ENCODE peak calls at places on chromosomes 1 and 21, in eight cellular contexts. One of them, this sample, is unnamed.
A peak's percentile ranks its signal among the peaks of the same experiment; 100 is the strongest.

GRCh38 chr21:42063206-42063577 is 7.9 kb upstream of the UMODL1 start:
- DNase-seq in SJSA1: no peak
- DNase-seq in fibroblast of lung: no peak
- DNase-seq in lung: peak; percentile 72
- DNase-seq in spleen: peak; percentile 86
- DNase-seq in small intestine: peak; percentile 55
- DNase-seq in uterus: no peak
- DNase-seq in cardiac muscle cell: no peak
- DNase-seq in this sample: peak; percentile 49

GRCh38 chr1:109181085-109181806 is 32.5 kb upstream of the SARS1 start:
- DNase-seq in SJSA1: no peak
- DNase-seq in fibroblast of lung: peak; percentile 61
- DNase-seq in lung: no peak
- DNase-seq in spleen: no peak
- DNase-seq in small intestine: peak; percentile 82
- DNase-seq in uterus: no peak
- DNase-seq in cardiac muscle cell: peak; percentile 20
- DNase-seq in this sample: no peak

GRCh38 chr1:94688646-94689045 is 131.5 kb upstream of the SLC44A3 start:
- DNase-seq in SJSA1: no peak
- DNase-seq in fibroblast of lung: no peak
- DNase-seq in lung: peak; percentile 1
- DNase-seq in spleen: no peak
- DNase-seq in small intestine: no peak
- DNase-seq in uterus: no peak
- DNase-seq in cardiac muscle cell: no peak
- DNase-seq in this sample: no peak

GRCh38 chr1:54490361-54491248 is 57.4 kb upstream of the ACOT11 start:
- DNase-seq in SJSA1: no peak
- DNase-seq in fibroblast of lung: no peak
- DNase-seq in lung: no peak
- DNase-seq in spleen: no peak
- DNase-seq in small intestine: peak; percentile 70
- DNase-seq in uterus: no peak
- DNase-seq in cardiac muscle cell: peak; percentile 45
- DNase-seq in this sample: no peak

GRCh38 chr1:39976732-39977131 is 21.8 kb downstream of the MFSD2A start:
- DNase-seq in SJSA1: no peak
- DNase-seq in fibroblast of lung: peak; percentile 17
- DNase-seq in lung: no peak
- DNase-seq in spleen: no peak
- DNase-seq in small intestine: no peak
- DNase-seq in uterus: no peak
- DNase-seq in cardiac muscle cell: peak; percentile 26
- DNase-seq in this sample: no peak

GRCh38 chr1:7265771-7266371 is 480.6 kb downstream of the CAMTA1 start:
- DNase-seq in SJSA1: peak; percentile 55
- DNase-seq in fibroblast of lung: peak; percentile 94
- DNase-seq in lung: peak; percentile 28
- DNase-seq in spleen: no peak
- DNase-seq in small intestine: peak; percentile 96
- DNase-seq in uterus: no peak
- DNase-seq in cardiac muscle cell: peak; percentile 34
- DNase-seq in this sample: no peak

GRCh38 chr1:100510441-100510840 is 27.5 kb upstream of the GPR88 start:
- DNase-seq in SJSA1: no peak
- DNase-seq in fibroblast of lung: no peak
- DNase-seq in lung: no peak
- DNase-seq in spleen: no peak
- DNase-seq in small intestine: no peak
- DNase-seq in uterus: no peak
- DNase-seq in cardiac muscle cell: no peak
- DNase-seq in this sample: no peak

GRCh38 chr1:14877224-14877623 is 276.3 kb upstream of the TMEM51 start:
- DNase-seq in SJSA1: no peak
- DNase-seq in fibroblast of lung: no peak
- DNase-seq in lung: no peak
- DNase-seq in spleen: no peak
- DNase-seq in small intestine: no peak
- DNase-seq in uterus: no peak
- DNase-seq in cardiac muscle cell: no peak
- DNase-seq in this sample: no peak

GRCh38 chr1:38848069-38848468 is 11.5 kb downstream of the RRAGC start:
- DNase-seq in SJSA1: no peak
- DNase-seq in fibroblast of lung: no peak
- DNase-seq in lung: no peak
- DNase-seq in spleen: no peak
- DNase-seq in small intestine: no peak
- DNase-seq in uterus: no peak
- DNase-seq in cardiac muscle cell: no peak
- DNase-seq in this sample: no peak

GRCh38 chr1:178109348-178110143 is 15.6 kb downstream of the RASAL2 start:
- DNase-seq in SJSA1: no peak
- DNase-seq in fibroblast of lung: no peak
- DNase-seq in lung: no peak
- DNase-seq in spleen: no peak
- DNase-seq in small intestine: no peak
- DNase-seq in uterus: no peak
- DNase-seq in cardiac muscle cell: no peak
- DNase-seq in this sample: no peak

GRCh38 chr1:55817027-55817426 is 601.9 kb upstream of the USP24 start:
- DNase-seq in SJSA1: no peak
- DNase-seq in fibroblast of lung: no peak
- DNase-seq in lung: no peak
- DNase-seq in spleen: no peak
- DNase-seq in small intestine: no peak
- DNase-seq in uterus: no peak
- DNase-seq in cardiac muscle cell: no peak
- DNase-seq in this sample: no peak

GRCh38 chr1:221083902-221084301 is 204.7 kb downstream of the HLX start:
- DNase-seq in SJSA1: no peak
- DNase-seq in fibroblast of lung: no peak
- DNase-seq in lung: no peak
- DNase-seq in spleen: no peak
- DNase-seq in small intestine: no peak
- DNase-seq in uterus: no peak
- DNase-seq in cardiac muscle cell: no peak
- DNase-seq in this sample: no peak

GRCh38 chr1:13824626-13825025 is 124.6 kb downstream of the PRDM2 start:
- DNase-seq in SJSA1: peak; percentile 24
- DNase-seq in fibroblast of lung: no peak
- DNase-seq in lung: no peak
- DNase-seq in spleen: no peak
- DNase-seq in small intestine: no peak
- DNase-seq in uterus: no peak
- DNase-seq in cardiac muscle cell: no peak
- DNase-seq in this sample: no peak

GRCh38 chr1:6131561-6131960 is 48.6 kb downstream of the CHD5 start:
- DNase-seq in SJSA1: no peak
- DNase-seq in fibroblast of lung: no peak
- DNase-seq in lung: no peak
- DNase-seq in spleen: peak; percentile 63
- DNase-seq in small intestine: no peak
- DNase-seq in uterus: no peak
- DNase-seq in cardiac muscle cell: no peak
- DNase-seq in this sample: peak; percentile 19

GRCh38 chr1:22379566-22379965 is 72.1 kb upstream of the ZBTB40 start:
- DNase-seq in SJSA1: no peak
- DNase-seq in fibroblast of lung: no peak
- DNase-seq in lung: no peak
- DNase-seq in spleen: no peak
- DNase-seq in small intestine: no peak
- DNase-seq in uterus: no peak
- DNase-seq in cardiac muscle cell: no peak
- DNase-seq in this sample: no peak

GRCh38 chr21:39003982-39004775 is 179.1 kb downstream of the PSMG1 start:
- DNase-seq in SJSA1: no peak
- DNase-seq in fibroblast of lung: peak; percentile 39
- DNase-seq in lung: no peak
- DNase-seq in spleen: no peak
- DNase-seq in small intestine: no peak
- DNase-seq in uterus: no peak
- DNase-seq in cardiac muscle cell: peak; percentile 67
- DNase-seq in this sample: no peak
- H3K4me1 ChIP-seq in SJSA1: peaks cover 53% of the 10 kb centered on the region
- H3K4me1 ChIP-seq in fibroblast of lung: peaks cover 22% of the 10 kb centered on the region
- H3K4me1 ChIP-seq in lung: peaks cover 40% of the 10 kb centered on the region
- H3K4me1 ChIP-seq in spleen: peaks cover 56% of the 10 kb centered on the region
- H3K4me1 ChIP-seq in small intestine: no peaks in the 10 kb centered on the region
- H3K4me1 ChIP-seq in uterus: peaks cover 11% of the 10 kb centered on the region
- H3K4me1 ChIP-seq in cardiac muscle cell: peaks cover 28% of the 10 kb centered on the region
- H3K4me1 ChIP-seq in this sample: peaks cover 11% of the 10 kb centered on the region

GRCh38 chr1:228373004-228373680 is 33.5 kb downstream of the TRIM11 start:
- DNase-seq in SJSA1: no peak
- DNase-seq in fibroblast of lung: no peak
- DNase-seq in lung: no peak
- DNase-seq in spleen: no peak
- DNase-seq in small intestine: no peak
- DNase-seq in uterus: peak; percentile 13
- DNase-seq in cardiac muscle cell: no peak
- DNase-seq in this sample: peak; percentile 40

GRCh38 chr1:228372183-228373003 is 34.2 kb downstream of the TRIM11 start:
- DNase-seq in SJSA1: no peak
- DNase-seq in fibroblast of lung: no peak
- DNase-seq in lung: no peak
- DNase-seq in spleen: peak; percentile 79
- DNase-seq in small intestine: peak; percentile 53
- DNase-seq in uterus: no peak
- DNase-seq in cardiac muscle cell: no peak
- DNase-seq in this sample: peak; percentile 39

GRCh38 chr1:228370439-228370940 is 36.1 kb downstream of the TRIM11 start:
- DNase-seq in SJSA1: no peak
- DNase-seq in fibroblast of lung: no peak
- DNase-seq in lung: no peak
- DNase-seq in spleen: peak; percentile 72
- DNase-seq in small intestine: no peak
- DNase-seq in uterus: no peak
- DNase-seq in cardiac muscle cell: no peak
- DNase-seq in this sample: peak; percentile 42

GRCh38 chr1:228370941-228371740 is 35.5 kb downstream of the TRIM11 start:
- DNase-seq in SJSA1: no peak
- DNase-seq in fibroblast of lung: no peak
- DNase-seq in lung: no peak
- DNase-seq in spleen: no peak
- DNase-seq in small intestine: no peak
- DNase-seq in uterus: no peak
- DNase-seq in cardiac muscle cell: no peak
- DNase-seq in this sample: peak; percentile 47

DNA sequence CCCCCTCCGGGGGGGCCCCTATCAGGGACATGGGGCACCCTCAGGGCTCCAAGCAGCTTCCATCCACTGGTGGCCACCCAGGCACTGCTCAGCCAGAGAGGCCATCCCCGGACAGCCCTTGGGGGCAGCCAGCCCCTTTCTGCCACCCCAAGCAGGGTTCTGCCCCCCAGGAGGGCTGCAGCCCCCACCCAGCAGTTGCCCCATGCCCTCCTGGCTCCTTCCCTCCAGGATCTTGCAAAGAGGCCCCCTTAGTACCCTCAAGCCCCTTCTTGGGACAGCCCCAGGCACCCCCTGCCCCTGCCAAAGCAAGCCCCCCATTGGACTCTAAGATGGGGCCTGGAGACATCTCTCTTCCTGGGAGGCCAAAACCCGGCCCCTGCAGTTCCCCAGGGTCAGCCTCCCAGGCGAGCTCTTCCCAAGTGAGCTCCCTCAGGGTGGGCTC is 34.9 kb downstream of the TRIM11 start:
- DNase-seq in SJSA1: no peak
- DNase-seq in fibroblast of lung: no peak
- DNase-seq in lung: no peak
- DNase-seq in spleen: peak; percentile 72
- DNase-seq in small intestine: no peak
- DNase-seq in uterus: no peak
- DNase-seq in cardiac muscle cell: no peak
- DNase-seq in this sample: no peak
- H3K27me3 ChIP-seq in SJSA1: peaks cover 16% of the 10 kb centered on the region
- H3K27me3 ChIP-seq in fibroblast of lung: no peaks in the 10 kb centered on the region
- H3K27me3 ChIP-seq in lung: no peaks in the 10 kb centered on the region
- H3K27me3 ChIP-seq in spleen: no peaks in the 10 kb centered on the region
- H3K27me3 ChIP-seq in small intestine: no peaks in the 10 kb centered on the region
- H3K27me3 ChIP-seq in uterus: no peaks in the 10 kb centered on the region
- H3K27me3 ChIP-seq in cardiac muscle cell: no peaks in the 10 kb centered on the region
- H3K27me3 ChIP-seq in this sample: no peaks in the 10 kb centered on the region

GRCh38 chr1:206710457-206710823 is 25.7 kb downstream of the MAPKAPK2 start:
- DNase-seq in SJSA1: no peak
- DNase-seq in fibroblast of lung: no peak
- DNase-seq in lung: no peak
- DNase-seq in spleen: no peak
- DNase-seq in small intestine: no peak
- DNase-seq in uterus: no peak
- DNase-seq in cardiac muscle cell: no peak
- DNase-seq in this sample: no peak
- H3K27ac ChIP-seq in SJSA1: no peak overlapping the region
- H3K27ac ChIP-seq in fibroblast of lung: peak overlapping the region; percentile 19
- H3K27ac ChIP-seq in lung: no peak overlapping the region
- H3K27ac ChIP-seq in spleen: peak overlapping the region; percentile 2
- H3K27ac ChIP-seq in small intestine: no peak overlapping the region
- H3K27ac ChIP-seq in uterus: no peak overlapping the region
- H3K27ac ChIP-seq in cardiac muscle cell: peak overlapping the region; percentile 24
- H3K27ac ChIP-seq in this sample: no peak overlapping the region

DNA sequence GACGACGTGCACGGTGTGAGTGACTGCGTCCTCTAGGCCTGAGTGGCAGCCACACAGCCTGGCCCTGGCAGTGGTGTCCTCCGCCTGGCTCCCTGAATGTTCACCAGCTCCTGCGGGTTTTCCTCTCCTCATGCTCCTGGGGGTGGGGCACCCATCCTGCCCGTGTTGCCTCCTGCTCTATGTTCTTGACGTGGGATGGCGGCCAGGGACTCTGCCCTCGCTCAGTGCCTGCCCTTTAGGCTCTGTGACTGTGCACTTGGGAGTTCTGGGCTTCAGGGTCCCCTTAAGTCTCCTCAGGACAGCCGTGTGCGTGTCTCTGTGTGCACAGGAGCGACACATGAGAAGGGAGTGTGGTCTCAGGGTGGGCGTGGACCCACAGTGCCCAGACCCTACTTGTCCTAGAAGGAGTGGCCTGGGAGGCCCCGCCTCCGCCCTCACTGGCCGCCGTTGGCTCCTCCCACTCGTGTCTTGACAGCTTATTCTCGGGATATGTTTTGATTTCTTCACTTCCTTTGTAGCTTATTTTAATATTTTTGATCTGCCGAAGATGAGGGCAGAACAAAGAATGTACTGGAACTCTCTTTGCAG is 3.6 kb downstream of the SKI start:
- DNase-seq in SJSA1: peak; percentile 60
- DNase-seq in fibroblast of lung: peak; percentile 72
- DNase-seq in lung: peak; percentile 89
- DNase-seq in spleen: peak; percentile 89
- DNase-seq in small intestine: peak; percentile 88
- DNase-seq in uterus: peak; percentile 90
- DNase-seq in cardiac muscle cell: peak; percentile 90
- DNase-seq in this sample: peak; percentile 95
- H3K4me1 ChIP-seq in SJSA1: peaks cover 56% of the 10 kb centered on the region
- H3K4me1 ChIP-seq in fibroblast of lung: peaks cover 25% of the 10 kb centered on the region
- H3K4me1 ChIP-seq in lung: peaks cover 45% of the 10 kb centered on the region
- H3K4me1 ChIP-seq in spleen: peaks cover 78% of the 10 kb centered on the region
- H3K4me1 ChIP-seq in small intestine: peaks cover 3% of the 10 kb centered on the region
- H3K4me1 ChIP-seq in uterus: peaks cover 11% of the 10 kb centered on the region
- H3K4me1 ChIP-seq in cardiac muscle cell: peaks cover 52% of the 10 kb centered on the region
- H3K4me1 ChIP-seq in this sample: peaks cover 6% of the 10 kb centered on the region

This sample was measured in aorta.